ENCODE peak calls at places on chromosomes 13 and 19, in nine cellular contexts. T is cardiac muscle cell, O is HL-60, U is mucosa of descending colon, Y is uterus, L is ovary, K is choroid plexus epithelial cell, W is cardiac fibroblast, B is GM23338. I is an unnamed sample.
A peak's percentile ranks its signal among the peaks of the same experiment; 100 is the strongest.

GRCh38 chr19:1261512-1261862 is 7.6 kb upstream of the CIRBP start:
- DNase-seq in T (no peak), O (peak; percentile 43), U (no peak), Y (no peak), L (no peak), K (no peak), W (no peak), B (peak; percentile 88), I (peak; percentile 73)

GRCh38 chr13:46367622-46368327 is 19.3 kb downstream of the RUBCNL start:
- DNase-seq in T (peak; percentile 33), O (no peak), U (no peak), Y (no peak), L (no peak), K (peak; percentile 32), W (peak; percentile 82), B (no peak), I (no peak)

GRCh38 chr13:28355822-28356371 is 139.0 kb downstream of the FLT1 start:
- DNase-seq in T (peak; percentile 86), O (no peak), U (no peak), Y (no peak), L (no peak), K (peak; percentile 75), W (peak; percentile 93), B (no peak), I (no peak)

GRCh38 chr19:30059741-30060140 is 117.7 kb downstream of the URI1 start:
- DNase-seq in T (no peak), O (no peak), U (no peak), Y (no peak), L (no peak), K (no peak), W (no peak), B (no peak), I (no peak)

GRCh38 chr19:32875428-32875827 is 5.9 kb upstream of the SLC7A9 start:
- DNase-seq in T (no peak), O (no peak), U (no peak), Y (no peak), L (no peak), K (no peak), W (no peak), B (peak; percentile 34), I (peak; percentile 30)

GRCh38 chr13:43094901-43095300 is 71.5 kb downstream of the DNAJC15 start:
- DNase-seq in T (no peak), O (no peak), U (no peak), Y (no peak), L (no peak), K (no peak), W (no peak), B (no peak), I (no peak)

GRCh38 chr13:46006688-46007452 is 45.7 kb downstream of the ZC3H13 start:
- DNase-seq in T (no peak), O (no peak), U (no peak), Y (no peak), L (no peak), K (no peak), W (peak; percentile 18), B (no peak), I (no peak)

GRCh38 chr13:99281811-99282263 is 23.7 kb upstream of the GPR18 start:
- DNase-seq in T (no peak), O (peak; percentile 96), U (peak; percentile 53), Y (no peak), L (no peak), K (peak; percentile 45), W (no peak), B (no peak), I (peak; percentile 77)

GRCh38 chr13:73274147-73274546 is 215.3 kb downstream of the KLF5 start:
- DNase-seq in T (no peak), O (no peak), U (no peak), Y (no peak), L (no peak), K (peak; percentile 26), W (peak; percentile 21), B (no peak), I (no peak)

GRCh38 chr19:8069116-8069973 is 16.8 kb downstream of the CCL25 start:
- DNase-seq in T (no peak), O (no peak), U (no peak), Y (no peak), L (no peak), K (no peak), W (peak; percentile 9), B (peak; percentile 90), I (no peak)

GRCh38 chr13:44618326-44618725 is 42.2 kb upstream of the TSC22D1 start:
- DNase-seq in T (peak; percentile 43), O (no peak), U (no peak), Y (no peak), L (no peak), K (peak; percentile 52), W (peak; percentile 9), B (no peak), I (no peak)

GRCh38 chr13:101875717-101876393 is 423.4 kb downstream of the ITGBL1 start:
- DNase-seq in T (peak; percentile 3), O (no peak), U (no peak), Y (no peak), L (no peak), K (peak; percentile 97), W (peak; percentile 58), B (no peak), I (no peak)

GRCh38 chr13:65854431-65854830 is 1375.7 kb downstream of the PCDH9 start:
- DNase-seq in T (no peak), O (no peak), U (no peak), Y (no peak), L (no peak), K (no peak), W (no peak), B (no peak), I (no peak)

GRCh38 chr13:48660356-48661076 is 6.8 kb downstream of the CYSLTR2 start:
- DNase-seq in T (no peak), O (peak; percentile 28), U (no peak), Y (no peak), L (no peak), K (no peak), W (no peak), B (no peak), I (no peak)

GRCh38 chr19:35811317-35812219 is 1.1 kb downstream of the PRODH2 start:
- DNase-seq in T (no peak), O (no peak), U (no peak), Y (no peak), L (no peak), K (no peak), W (no peak), B (no peak), I (no peak)
- H3K4me3 ChIP-seq in T (no peak overlapping the region), O (no peak overlapping the region), U (no peak overlapping the region), Y (no peak overlapping the region), L (no peak overlapping the region), K (no peak overlapping the region), W (no peak overlapping the region), B (no peak overlapping the region), I (no peak overlapping the region)

GRCh38 chr13:51360489-51360888 is 21.0 kb downstream of the SERPINE3 start:
- DNase-seq in T (no peak), O (no peak), U (no peak), Y (no peak), L (no peak), K (no peak), W (no peak), B (no peak), I (no peak)

GRCh38 chr13:51363625-51364024 is 24.1 kb downstream of the SERPINE3 start:
- DNase-seq in T (no peak), O (no peak), U (no peak), Y (no peak), L (no peak), K (no peak), W (no peak), B (no peak), I (no peak)

GRCh38 chr13:51359352-51359751 is 19.9 kb downstream of the SERPINE3 start:
- DNase-seq in T (no peak), O (no peak), U (no peak), Y (no peak), L (no peak), K (no peak), W (no peak), B (no peak), I (no peak)

GRCh38 chr13:51357928-51358595 is 18.6 kb downstream of the SERPINE3 start:
- DNase-seq in T (no peak), O (no peak), U (no peak), Y (no peak), L (no peak), K (no peak), W (peak; percentile 28), B (peak; percentile 41), I (no peak)

GRCh38 chr13:51361111-51361510 is 21.6 kb downstream of the SERPINE3 start:
- DNase-seq in T (no peak), O (no peak), U (no peak), Y (no peak), L (no peak), K (no peak), W (no peak), B (no peak), I (no peak)
- TF ChIP-seq CTCF in T (no peak), O (no peak), U (no peak), Y (no peak), L (no peak), K (no peak), W (no peak), B (no peak), I (no peak)

GRCh38 chr13:110306960-110307696 is at the start of the genes COL4A1 and COL4A2:
- DNase-seq in T (peak; percentile 83), O (no peak), U (peak; percentile 40), Y (peak; percentile 86), L (peak; percentile 89), K (peak; percentile 88), W (peak; percentile 77), B (peak; percentile 87), I (peak; percentile 78)
- H3K4me3 ChIP-seq in T (peak within 1 kb of the TSS; percentile 71), O (no peak within 1 kb of the TSS), U (peak within 1 kb of the TSS; percentile 30), Y (peak within 1 kb of the TSS; percentile 85), L (peak within 1 kb of the TSS; percentile 85), K (peak within 1 kb of the TSS; percentile 68), W (peak within 1 kb of the TSS; percentile 75), B (peak within 1 kb of the TSS; percentile 98), I (peak within 1 kb of the TSS; percentile 71)

GRCh38 chr19:46860125-46860845 is 512 bp upstream of the ARHGAP35 start:
- DNase-seq in T (peak; percentile 99), O (peak; percentile 98), U (peak; percentile 98), Y (peak; percentile 99), L (peak; percentile 97), K (peak; percentile 99), W (peak; percentile 99), B (peak; percentile 99), I (peak; percentile 99)
- TF ChIP-seq CTCF in T (no peak), O (no peak), U (no peak), Y (no peak), L (peak; percentile 37), K (no peak), W (no peak), B (no peak), I (no peak)

DNA sequence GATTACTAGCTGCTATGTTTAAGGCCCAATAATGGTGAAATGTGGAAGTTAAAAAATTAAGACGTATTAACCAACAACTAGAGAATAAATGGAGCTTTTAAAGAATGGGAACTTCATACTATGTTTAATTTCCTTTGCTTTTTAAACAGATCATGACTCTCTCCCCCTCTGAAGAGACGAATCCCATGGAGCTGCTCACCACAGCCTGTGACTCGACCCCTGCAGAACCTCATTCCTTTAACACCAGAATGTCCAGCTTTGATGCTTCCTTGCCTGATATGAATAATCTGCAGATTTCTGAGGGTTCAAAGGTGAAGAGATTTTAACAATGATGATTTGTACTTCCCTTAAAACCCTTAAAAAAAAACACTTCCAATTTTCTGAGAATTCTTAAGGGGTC is 53.0 kb downstream of the ZAR1L start:
- DNase-seq in T (no peak), O (no peak), U (no peak), Y (no peak), L (no peak), K (no peak), W (no peak), B (no peak), I (no peak)
- H3K4me3 ChIP-seq in T (no peak overlapping the region), O (no peak overlapping the region), U (no peak overlapping the region), Y (no peak overlapping the region), L (no peak overlapping the region), K (no peak overlapping the region), W (no peak overlapping the region), B (no peak overlapping the region), I (no peak overlapping the region)

I was measured in upper lobe of right lung.